ENCODE peak calls at places on chromosomes 6 and 20, in eight cellular contexts. K is psoas muscle; Z is AG08396; N is mesothelial cell of epicardium; G is fibroblast of mammary gland; R is posterior cingulate gyrus; B is neural progenitor cell; P is effector CD4-positive, alpha-beta T cell. M is an unnamed sample.

GRCh38 chr6:118509009-118509617 is 39.0 kb upstream of the PLN start:
- DNase-seq in B (peak), R (no peak), Z (peak), P (no peak), G (peak), N (no peak), K (no peak), M (no peak)

GRCh38 chr6:151330130-151330715 is 61.1 kb downstream of the ZBTB2 start:
- DNase-seq in G (peak), N (no peak), P (no peak), K (no peak), Z (peak), R (no peak), B (no peak), M (no peak)

GRCh38 chr6:11650297-11650696 is 112.7 kb downstream of the TMEM170B start:
- DNase-seq in Z (peak), P (no peak), B (peak), R (no peak), K (no peak), N (no peak), G (peak), M (no peak)

GRCh38 chr6:135053433-135053832 is 1.2 kb downstream of the HBS1L start:
- DNase-seq in R (no peak), Z (no peak), B (no peak), G (no peak), P (no peak), K (no peak), N (no peak), M (no peak)

GRCh38 chr6:17267586-17267985 is 13.6 kb upstream of the RBM24 start:
- DNase-seq in K (no peak), B (no peak), R (no peak), Z (no peak), P (no peak), G (no peak), N (no peak), M (no peak)

GRCh38 chr6:80523531-80523970 is 417.1 kb downstream of the BCKDHB start:
- DNase-seq in P (no peak), N (peak), R (no peak), K (peak), Z (no peak), G (no peak), B (peak), M (no peak)

GRCh38 chr6:2990932-2991506 is 8.7 kb upstream of the NQO2 start:
- DNase-seq in Z (no peak), B (no peak), K (no peak), N (no peak), R (no peak), G (no peak), P (no peak), M (no peak)

GRCh38 chr6:15464211-15464725 is 198.6 kb downstream of the DTNBP1 start:
- DNase-seq in N (no peak), P (peak), R (no peak), K (peak), Z (no peak), B (peak), G (no peak), M (no peak)

GRCh38 chr20:25984933-25985332 is 288.3 kb upstream of the ZNF337 start:
- DNase-seq in G (peak), N (no peak), R (peak), B (no peak), Z (no peak), K (peak), P (no peak), M (no peak)

GRCh38 chr6:145071836-145072235 is 663.5 kb downstream of the EPM2A start:
- DNase-seq in N (no peak), Z (peak), K (no peak), G (peak), B (no peak), R (no peak), P (no peak), M (no peak)

GRCh38 chr6:1105833-1106400 is 206.0 kb upstream of the FOXQ1 start:
- DNase-seq in R (no peak), Z (no peak), K (no peak), P (no peak), B (no peak), N (no peak), G (peak), M (no peak)

GRCh38 chr20:46040902-46041535 is 12.0 kb downstream of the SLC12A5 start:
- DNase-seq in K (no peak), B (peak), Z (peak), G (peak), N (peak), R (no peak), P (peak), M (no peak)

GRCh38 chr20:17969276-17969883 is 562 bp downstream of the MGME1 start:
- DNase-seq in P (peak), K (peak), N (no peak), R (no peak), G (no peak), Z (peak), B (peak), M (no peak)

GRCh38 chr6:72783667-72784066 is 161.8 kb downstream of the KCNQ5 start:
- DNase-seq in R (no peak), K (no peak), B (no peak), G (no peak), P (no peak), Z (peak), N (no peak), M (no peak)

M was measured in substantia nigra.